ENCODE peak calls at places on chromosomes 7 and 10, in eight cellular contexts. G is upper lobe of left lung, H is nephron progenitor cell, Q is foreskin fibroblast, V is bronchial epithelial cell, R is colonic mucosa, T is fibroblast of mammary gland, Y is A673. F is an unnamed sample.

GRCh38 chr7:50528266-50529092 is 36.7 kb downstream of the DDC start:
- DNase-seq in G (no peak), H (no peak), Q (no peak), V (no peak), R (no peak), T (no peak), Y (no peak), F (no peak)

GRCh38 chr10:124119933-124120332 is 26.5 kb upstream of the CHST15 start:
- DNase-seq in G (no peak), H (no peak), Q (no peak), V (no peak), R (no peak), T (no peak), Y (no peak), F (no peak)

GRCh38 chr10:72889391-72889831 is 4.1 kb upstream of the OIT3 start:
- DNase-seq in G (no peak), H (no peak), Q (no peak), V (peak; percentile 100), R (no peak), T (peak; percentile 57), Y (peak; percentile 9), F (no peak)

GRCh38 chr10:101934911-101935310 is 91.3 kb upstream of the KCNIP2 start:
- DNase-seq in G (no peak), H (no peak), Q (no peak), V (no peak), R (no peak), T (no peak), Y (no peak), F (no peak)

GRCh38 chr10:130921461-130921860 is 390.1 kb downstream of the TCERG1L start:
- DNase-seq in G (no peak), H (no peak), Q (no peak), V (no peak), R (no peak), T (no peak), Y (no peak), F (no peak)

GRCh38 chr10:13727574-13727973 is 140.8 kb downstream of the PRPF18 start:
- DNase-seq in G (no peak), H (no peak), Q (no peak), V (no peak), R (no peak), T (no peak), Y (no peak), F (no peak)

GRCh38 chr10:98852686-98853085 is 383.0 kb downstream of the HPSE2 start:
- DNase-seq in G (no peak), H (no peak), Q (peak; percentile 20), V (no peak), R (no peak), T (peak; percentile 1), Y (peak; percentile 1), F (no peak)

GRCh38 chr10:132307823-132308587 is at the start of gene STK32C:
- DNase-seq in G (peak; percentile 98), H (peak; percentile 93), Q (peak; percentile 96), V (peak; percentile 52), R (peak; percentile 92), T (peak; percentile 84), Y (peak; percentile 91), F (peak; percentile 76)

GRCh38 chr10:123642293-123642692 is 23.9 kb upstream of the GPR26 start:
- DNase-seq in G (peak; percentile 79), H (no peak), Q (no peak), V (no peak), R (no peak), T (no peak), Y (peak; percentile 5), F (no peak)

GRCh38 chr10:22681301-22681700 is 33.1 kb downstream of the PIP4K2A start:
- DNase-seq in G (no peak), H (no peak), Q (no peak), V (no peak), R (no peak), T (no peak), Y (no peak), F (no peak)

GRCh38 chr10:127308031-127308430 is 111.6 kb upstream of the INSYN2A start:
- DNase-seq in G (no peak), H (no peak), Q (no peak), V (no peak), R (no peak), T (no peak), Y (no peak), F (no peak)

GRCh38 chr7:10662982-10663884 is 310.4 kb upstream of the PHF14 start:
- DNase-seq in G (no peak), H (no peak), Q (no peak), V (no peak), R (no peak), T (no peak), Y (no peak), F (no peak)

GRCh38 chr7:74312418-74313021 is 23.3 kb downstream of the CLIP2 start:
- DNase-seq in G (no peak), H (no peak), Q (no peak), V (peak; percentile 98), R (no peak), T (no peak), Y (no peak), F (no peak)

GRCh38 chr7:76261935-76262334 is 40.5 kb upstream of the HSPB1 start:
- DNase-seq in G (no peak), H (no peak), Q (no peak), V (no peak), R (no peak), T (no peak), Y (no peak), F (no peak)

GRCh38 chr10:117565068-117565467 is 22.5 kb downstream of the EMX2 start:
- DNase-seq in G (no peak), H (no peak), Q (no peak), V (no peak), R (no peak), T (no peak), Y (no peak), F (no peak)

GRCh38 chr10:101967119-101967518 is 88.9 kb downstream of the ARMH3 start:
- DNase-seq in G (no peak), H (no peak), Q (no peak), V (no peak), R (no peak), T (no peak), Y (no peak), F (no peak)

GRCh38 chr7:88095-88926 is 104.1 kb upstream of the FAM20C start:
- DNase-seq in G (peak; percentile 56), H (no peak), Q (no peak), V (no peak), R (no peak), T (no peak), Y (no peak), F (no peak)
- TF ChIP-seq CTCF in G (no peak), H (peak; percentile 22), Q (no peak), V (no peak), R (no peak), T (no peak), Y (peak; percentile 30), F (peak; percentile 27)

GRCh38 chr7:158975526-158976467 is 119.4 kb downstream of the DYNC2I1 start:
- DNase-seq in G (no peak), H (no peak), Q (no peak), V (no peak), R (no peak), T (peak; percentile 8), Y (peak; percentile 70), F (no peak)

GRCh38 chr7:158973941-158974785 is 117.8 kb downstream of the DYNC2I1 start:
- DNase-seq in G (no peak), H (no peak), Q (no peak), V (no peak), R (no peak), T (no peak), Y (no peak), F (no peak)

GRCh38 chr7:158971214-158971613 is 114.9 kb downstream of the DYNC2I1 start:
- DNase-seq in G (no peak), H (no peak), Q (no peak), V (no peak), R (no peak), T (no peak), Y (no peak), F (no peak)

GRCh38 chr7:158976468-158976848 is 120.1 kb downstream of the DYNC2I1 start:
- DNase-seq in G (no peak), H (no peak), Q (peak; percentile 16), V (no peak), R (no peak), T (no peak), Y (no peak), F (no peak)

GRCh38 chr7:158973440-158973839 is 117.1 kb downstream of the DYNC2I1 start:
- DNase-seq in G (peak; percentile 86), H (peak; percentile 46), Q (peak; percentile 13), V (no peak), R (no peak), T (no peak), Y (no peak), F (no peak)
- TF ChIP-seq CTCF in G (no peak), H (peak; percentile 30), Q (no peak), V (peak; percentile 6), R (peak; percentile 15), T (no peak), Y (no peak), F (peak; percentile 54)

GRCh38 chr10:96089670-96090462 is 40.2 kb upstream of the ZNF518A start:
- DNase-seq in G (peak; percentile 95), H (no peak), Q (peak; percentile 99), V (peak; percentile 78), R (peak; percentile 92), T (peak; percentile 96), Y (peak; percentile 97), F (no peak)

GRCh38 chr10:96093948-96094347 is 36.1 kb upstream of the ZNF518A start:
- DNase-seq in G (no peak), H (no peak), Q (no peak), V (no peak), R (no peak), T (no peak), Y (no peak), F (no peak)

GRCh38 chr10:96092999-96093767 is 36.9 kb upstream of the ZNF518A start:
- DNase-seq in G (no peak), H (no peak), Q (no peak), V (no peak), R (no peak), T (no peak), Y (no peak), F (no peak)

GRCh38 chr10:96090463-96090800 is 39.7 kb upstream of the ZNF518A start:
- DNase-seq in G (no peak), H (no peak), Q (no peak), V (no peak), R (peak; percentile 22), T (no peak), Y (no peak), F (no peak)

GRCh38 chr10:96089116-96089515 is 41.0 kb upstream of the ZNF518A start:
- DNase-seq in G (no peak), H (no peak), Q (no peak), V (no peak), R (no peak), T (no peak), Y (no peak), F (no peak)
- TF ChIP-seq CTCF in G (no peak), H (no peak), Q (no peak), V (no peak), R (no peak), T (no peak), Y (no peak), F (no peak)

DNA sequence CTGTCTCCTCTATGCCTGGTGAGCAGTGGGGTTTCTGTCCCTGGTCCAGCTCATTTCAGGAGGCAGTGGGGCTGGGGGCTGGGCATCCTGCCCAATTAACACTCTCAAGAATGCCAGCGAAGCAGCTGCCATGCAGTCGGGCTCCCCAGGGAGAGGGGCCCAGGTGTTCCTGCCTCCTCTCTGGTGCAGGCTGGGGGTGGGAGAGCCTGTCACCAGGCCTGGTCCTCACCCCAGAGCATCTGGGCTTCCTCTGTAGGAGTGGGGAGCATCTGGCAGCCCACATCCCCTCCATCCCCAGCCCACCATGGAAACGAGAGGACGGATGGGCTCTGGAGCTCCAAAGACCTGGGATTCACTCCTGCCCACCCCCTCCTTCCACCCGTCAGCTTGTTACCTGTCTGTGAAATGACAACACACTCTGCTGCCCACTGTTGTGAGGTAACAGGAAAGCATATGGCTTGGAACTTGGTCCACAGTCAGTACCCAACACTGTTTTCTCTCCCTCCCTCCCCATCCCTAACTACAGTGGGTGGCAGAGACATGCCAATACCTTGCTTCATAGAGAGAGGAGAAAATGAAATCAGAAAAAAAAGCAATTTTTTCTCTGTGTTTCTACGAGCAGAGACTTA is 69.1 kb downstream of the SLIT1 start:
- DNase-seq in G (no peak), H (no peak), Q (no peak), V (no peak), R (no peak), T (no peak), Y (no peak), F (no peak)
- TF ChIP-seq CTCF in G (no peak), H (no peak), Q (no peak), V (no peak), R (no peak), T (no peak), Y (no peak), F (no peak)

F was measured in progenitor cell of endocrine pancreas.